ENCODE peak calls at places on chromosomes 5 and 9, in seven cellular contexts. One of them, this sample, is unnamed.

GRCh38 chr5:132222649-132223038 is 5.0 kb downstream of the P4HA2 start:
- DNase-seq in PC-9: no peak
- DNase-seq in uterus: peak
- DNase-seq in left ventricle myocardium inferior: no peak
- DNase-seq in CD8-positive, alpha-beta T cell: no peak
- DNase-seq in dorsolateral prefrontal cortex: no peak
- DNase-seq in breast epithelium: no peak
- DNase-seq in this sample: no peak

GRCh38 chr9:99357575-99357974 is 135.5 kb downstream of the SEC61B start:
- DNase-seq in uterus: no peak
- DNase-seq in CD8-positive, alpha-beta T cell: no peak
- DNase-seq in dorsolateral prefrontal cortex: no peak
- DNase-seq in left ventricle myocardium inferior: peak
- DNase-seq in PC-9: no peak
- DNase-seq in breast epithelium: no peak
- DNase-seq in this sample: peak

GRCh38 chr9:14383296-14383695 is 69.4 kb upstream of the NFIB start:
- DNase-seq in dorsolateral prefrontal cortex: no peak
- DNase-seq in PC-9: no peak
- DNase-seq in uterus: no peak
- DNase-seq in CD8-positive, alpha-beta T cell: no peak
- DNase-seq in left ventricle myocardium inferior: no peak
- DNase-seq in breast epithelium: no peak
- DNase-seq in this sample: no peak

GRCh38 chr5:154309805-154310204 is 119.3 kb downstream of the GALNT10 start:
- DNase-seq in left ventricle myocardium inferior: no peak
- DNase-seq in CD8-positive, alpha-beta T cell: no peak
- DNase-seq in PC-9: peak
- DNase-seq in breast epithelium: no peak
- DNase-seq in dorsolateral prefrontal cortex: no peak
- DNase-seq in uterus: no peak
- DNase-seq in this sample: no peak

GRCh38 chr5:54844905-54845566 is 140.4 kb downstream of the ESM1 start:
- DNase-seq in CD8-positive, alpha-beta T cell: no peak
- DNase-seq in uterus: no peak
- DNase-seq in breast epithelium: no peak
- DNase-seq in dorsolateral prefrontal cortex: no peak
- DNase-seq in PC-9: peak
- DNase-seq in left ventricle myocardium inferior: no peak
- DNase-seq in this sample: peak

GRCh38 chr5:42680035-42680434 is 76.6 kb upstream of the CCDC152 start:
- DNase-seq in uterus: no peak
- DNase-seq in breast epithelium: no peak
- DNase-seq in CD8-positive, alpha-beta T cell: no peak
- DNase-seq in dorsolateral prefrontal cortex: no peak
- DNase-seq in left ventricle myocardium inferior: no peak
- DNase-seq in PC-9: peak
- DNase-seq in this sample: no peak

GRCh38 chr9:137674307-137675305 is 55.8 kb downstream of the EHMT1 start:
- DNase-seq in breast epithelium: no peak
- DNase-seq in CD8-positive, alpha-beta T cell: no peak
- DNase-seq in left ventricle myocardium inferior: no peak
- DNase-seq in PC-9: no peak
- DNase-seq in uterus: no peak
- DNase-seq in dorsolateral prefrontal cortex: no peak
- DNase-seq in this sample: no peak

GRCh38 chr9:127633216-127633615 is 21.1 kb downstream of the STXBP1 start:
- DNase-seq in dorsolateral prefrontal cortex: no peak
- DNase-seq in left ventricle myocardium inferior: no peak
- DNase-seq in PC-9: no peak
- DNase-seq in CD8-positive, alpha-beta T cell: no peak
- DNase-seq in uterus: no peak
- DNase-seq in breast epithelium: no peak
- DNase-seq in this sample: no peak

GRCh38 chr5:126535856-126536545 is 59.0 kb downstream of the ALDH7A1 start:
- DNase-seq in left ventricle myocardium inferior: no peak
- DNase-seq in dorsolateral prefrontal cortex: no peak
- DNase-seq in breast epithelium: no peak
- DNase-seq in PC-9: no peak
- DNase-seq in uterus: no peak
- DNase-seq in CD8-positive, alpha-beta T cell: no peak
- DNase-seq in this sample: no peak

GRCh38 chr9:127904888-127905728 is 5.7 kb upstream of the ST6GALNAC6 start:
- DNase-seq in dorsolateral prefrontal cortex: no peak
- DNase-seq in uterus: no peak
- DNase-seq in PC-9: no peak
- DNase-seq in CD8-positive, alpha-beta T cell: peak
- DNase-seq in left ventricle myocardium inferior: no peak
- DNase-seq in breast epithelium: no peak
- DNase-seq in this sample: no peak

GRCh38 chr9:2173861-2174260 is 158.7 kb downstream of the SMARCA2 start:
- DNase-seq in CD8-positive, alpha-beta T cell: no peak
- DNase-seq in breast epithelium: no peak
- DNase-seq in uterus: no peak
- DNase-seq in dorsolateral prefrontal cortex: no peak
- DNase-seq in PC-9: no peak
- DNase-seq in left ventricle myocardium inferior: no peak
- DNase-seq in this sample: no peak

GRCh38 chr5:64183956-64184355 is 18.3 kb downstream of the RNF180 start:
- DNase-seq in CD8-positive, alpha-beta T cell: no peak
- DNase-seq in left ventricle myocardium inferior: no peak
- DNase-seq in uterus: no peak
- DNase-seq in breast epithelium: no peak
- DNase-seq in dorsolateral prefrontal cortex: no peak
- DNase-seq in PC-9: no peak
- DNase-seq in this sample: no peak

GRCh38 chr5:167684251-167684650 is 607.2 kb upstream of the WWC1 start:
- DNase-seq in PC-9: no peak
- DNase-seq in uterus: no peak
- DNase-seq in breast epithelium: no peak
- DNase-seq in dorsolateral prefrontal cortex: no peak
- DNase-seq in CD8-positive, alpha-beta T cell: no peak
- DNase-seq in left ventricle myocardium inferior: no peak
- DNase-seq in this sample: no peak

GRCh38 chr5:92907914-92908606 is 673.0 kb downstream of the NR2F1-AS1 start:
- DNase-seq in uterus: no peak
- DNase-seq in PC-9: no peak
- DNase-seq in left ventricle myocardium inferior: no peak
- DNase-seq in CD8-positive, alpha-beta T cell: no peak
- DNase-seq in breast epithelium: no peak
- DNase-seq in dorsolateral prefrontal cortex: no peak
- DNase-seq in this sample: no peak

GRCh38 chr5:43367453-43367852 is 44.7 kb downstream of the CCL28 start:
- DNase-seq in CD8-positive, alpha-beta T cell: no peak
- DNase-seq in PC-9: no peak
- DNase-seq in left ventricle myocardium inferior: no peak
- DNase-seq in breast epithelium: no peak
- DNase-seq in uterus: no peak
- DNase-seq in dorsolateral prefrontal cortex: no peak
- DNase-seq in this sample: peak

GRCh38 chr9:137070201-137070905 is at the start of gene SAPCD2:
- DNase-seq in uterus: peak
- DNase-seq in left ventricle myocardium inferior: peak
- DNase-seq in breast epithelium: peak
- DNase-seq in dorsolateral prefrontal cortex: peak
- DNase-seq in PC-9: peak
- DNase-seq in CD8-positive, alpha-beta T cell: peak
- DNase-seq in this sample: peak

GRCh38 chr5:127746756-127747155 is 43.6 kb downstream of the CCDC192 start:
- DNase-seq in left ventricle myocardium inferior: no peak
- DNase-seq in CD8-positive, alpha-beta T cell: no peak
- DNase-seq in uterus: no peak
- DNase-seq in PC-9: peak
- DNase-seq in dorsolateral prefrontal cortex: no peak
- DNase-seq in breast epithelium: no peak
- DNase-seq in this sample: peak

GRCh38 chr9:86971742-86972141 is 24.4 kb upstream of the GAS1 start:
- DNase-seq in breast epithelium: no peak
- DNase-seq in left ventricle myocardium inferior: no peak
- DNase-seq in uterus: no peak
- DNase-seq in PC-9: no peak
- DNase-seq in dorsolateral prefrontal cortex: no peak
- DNase-seq in CD8-positive, alpha-beta T cell: no peak
- DNase-seq in this sample: no peak

GRCh38 chr5:39387293-39387692 is 23.0 kb upstream of the C9 start:
- DNase-seq in left ventricle myocardium inferior: no peak
- DNase-seq in CD8-positive, alpha-beta T cell: no peak
- DNase-seq in PC-9: peak
- DNase-seq in dorsolateral prefrontal cortex: no peak
- DNase-seq in uterus: no peak
- DNase-seq in breast epithelium: no peak
- DNase-seq in this sample: no peak

DNA sequence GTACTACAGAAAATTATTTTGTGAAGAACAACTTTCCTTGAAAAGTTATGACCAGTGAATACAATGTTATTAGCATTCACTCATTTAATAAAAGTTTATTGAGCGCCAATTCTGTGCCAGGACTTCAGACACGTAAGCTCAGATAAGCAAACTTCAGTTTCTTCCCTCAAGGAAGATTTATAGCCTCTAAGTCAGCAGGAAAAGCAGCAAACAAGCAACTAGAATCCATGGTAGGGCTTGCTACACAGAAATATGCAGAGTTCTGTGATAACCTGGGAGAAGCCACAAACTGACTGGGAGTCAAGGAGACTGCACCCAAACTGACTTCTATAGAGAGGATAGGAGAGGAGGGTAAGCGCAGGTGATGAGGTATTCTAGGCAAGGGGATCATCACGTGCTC is 1.4 kb upstream of the OGN start:
- DNase-seq in breast epithelium: no peak
- DNase-seq in uterus: no peak
- DNase-seq in left ventricle myocardium inferior: no peak
- DNase-seq in PC-9: no peak
- DNase-seq in dorsolateral prefrontal cortex: no peak
- DNase-seq in CD8-positive, alpha-beta T cell: no peak
- DNase-seq in this sample: peak
- H3K27ac ChIP-seq in breast epithelium: peak
- H3K27ac ChIP-seq in uterus: peak
- H3K27ac ChIP-seq in left ventricle myocardium inferior: peak
- H3K27ac ChIP-seq in PC-9: no peak
- H3K27ac ChIP-seq in dorsolateral prefrontal cortex: no peak
- H3K27ac ChIP-seq in CD8-positive, alpha-beta T cell: no peak
- H3K27ac ChIP-seq in this sample: peak

GRCh38 chr5:176412517-176413254 is 3.7 kb downstream of the CLTB start:
- DNase-seq in PC-9: peak
- DNase-seq in dorsolateral prefrontal cortex: no peak
- DNase-seq in uterus: no peak
- DNase-seq in CD8-positive, alpha-beta T cell: no peak
- DNase-seq in left ventricle myocardium inferior: no peak
- DNase-seq in breast epithelium: peak
- DNase-seq in this sample: no peak
- H3K27ac ChIP-seq in PC-9: no peak
- H3K27ac ChIP-seq in dorsolateral prefrontal cortex: no peak
- H3K27ac ChIP-seq in uterus: no peak
- H3K27ac ChIP-seq in CD8-positive, alpha-beta T cell: no peak
- H3K27ac ChIP-seq in left ventricle myocardium inferior: peak
- H3K27ac ChIP-seq in breast epithelium: no peak
- H3K27ac ChIP-seq in this sample: no peak

GRCh38 chr9:35635730-35636129 is 15.0 kb downstream of the SIT1 start:
- DNase-seq in breast epithelium: no peak
- DNase-seq in dorsolateral prefrontal cortex: no peak
- DNase-seq in left ventricle myocardium inferior: no peak
- DNase-seq in uterus: no peak
- DNase-seq in PC-9: no peak
- DNase-seq in CD8-positive, alpha-beta T cell: no peak
- DNase-seq in this sample: no peak

GRCh38 chr9:35636135-35636876 is 14.4 kb downstream of the SIT1 start:
- DNase-seq in PC-9: no peak
- DNase-seq in uterus: no peak
- DNase-seq in breast epithelium: no peak
- DNase-seq in dorsolateral prefrontal cortex: no peak
- DNase-seq in CD8-positive, alpha-beta T cell: no peak
- DNase-seq in left ventricle myocardium inferior: no peak
- DNase-seq in this sample: no peak
- H3K27ac ChIP-seq in PC-9: no peak
- H3K27ac ChIP-seq in uterus: no peak
- H3K27ac ChIP-seq in breast epithelium: no peak
- H3K27ac ChIP-seq in dorsolateral prefrontal cortex: no peak
- H3K27ac ChIP-seq in CD8-positive, alpha-beta T cell: no peak
- H3K27ac ChIP-seq in left ventricle myocardium inferior: peak
- H3K27ac ChIP-seq in this sample: no peak

GRCh38 chr5:61301820-61302563 is 30.1 kb upstream of the ZSWIM6 start:
- DNase-seq in breast epithelium: peak
- DNase-seq in PC-9: peak
- DNase-seq in left ventricle myocardium inferior: peak
- DNase-seq in CD8-positive, alpha-beta T cell: no peak
- DNase-seq in uterus: no peak
- DNase-seq in dorsolateral prefrontal cortex: peak
- DNase-seq in this sample: peak

GRCh38 chr5:61303348-61303747 is 28.7 kb upstream of the ZSWIM6 start:
- DNase-seq in dorsolateral prefrontal cortex: no peak
- DNase-seq in left ventricle myocardium inferior: no peak
- DNase-seq in breast epithelium: no peak
- DNase-seq in CD8-positive, alpha-beta T cell: no peak
- DNase-seq in PC-9: no peak
- DNase-seq in uterus: no peak
- DNase-seq in this sample: no peak

GRCh38 chr5:61306531-61307195 is 25.4 kb upstream of the ZSWIM6 start:
- DNase-seq in uterus: no peak
- DNase-seq in dorsolateral prefrontal cortex: no peak
- DNase-seq in PC-9: peak
- DNase-seq in left ventricle myocardium inferior: no peak
- DNase-seq in breast epithelium: no peak
- DNase-seq in CD8-positive, alpha-beta T cell: no peak
- DNase-seq in this sample: no peak

GRCh38 chr5:61307196-61307590 is 24.9 kb upstream of the ZSWIM6 start:
- DNase-seq in dorsolateral prefrontal cortex: no peak
- DNase-seq in PC-9: no peak
- DNase-seq in uterus: no peak
- DNase-seq in CD8-positive, alpha-beta T cell: no peak
- DNase-seq in breast epithelium: no peak
- DNase-seq in left ventricle myocardium inferior: no peak
- DNase-seq in this sample: no peak

GRCh38 chr5:61304611-61305369 is 27.3 kb upstream of the ZSWIM6 start:
- DNase-seq in CD8-positive, alpha-beta T cell: no peak
- DNase-seq in uterus: no peak
- DNase-seq in left ventricle myocardium inferior: peak
- DNase-seq in breast epithelium: no peak
- DNase-seq in PC-9: peak
- DNase-seq in dorsolateral prefrontal cortex: no peak
- DNase-seq in this sample: peak
- H3K27ac ChIP-seq in CD8-positive, alpha-beta T cell: no peak
- H3K27ac ChIP-seq in uterus: no peak
- H3K27ac ChIP-seq in left ventricle myocardium inferior: no peak
- H3K27ac ChIP-seq in breast epithelium: no peak
- H3K27ac ChIP-seq in PC-9: peak
- H3K27ac ChIP-seq in dorsolateral prefrontal cortex: no peak
- H3K27ac ChIP-seq in this sample: no peak

GRCh38 chr9:28887188-28887884 is 1314.1 kb upstream of the C9orf72 start:
- DNase-seq in left ventricle myocardium inferior: no peak
- DNase-seq in uterus: no peak
- DNase-seq in CD8-positive, alpha-beta T cell: no peak
- DNase-seq in dorsolateral prefrontal cortex: no peak
- DNase-seq in PC-9: no peak
- DNase-seq in breast epithelium: no peak
- DNase-seq in this sample: no peak

GRCh38 chr9:28882528-28882927 is 1309.2 kb upstream of the C9orf72 start:
- DNase-seq in breast epithelium: no peak
- DNase-seq in left ventricle myocardium inferior: no peak
- DNase-seq in uterus: no peak
- DNase-seq in dorsolateral prefrontal cortex: no peak
- DNase-seq in PC-9: no peak
- DNase-seq in CD8-positive, alpha-beta T cell: no peak
- DNase-seq in this sample: no peak

GRCh38 chr9:28883209-28883608 is 1309.9 kb upstream of the C9orf72 start:
- DNase-seq in dorsolateral prefrontal cortex: no peak
- DNase-seq in left ventricle myocardium inferior: no peak
- DNase-seq in CD8-positive, alpha-beta T cell: no peak
- DNase-seq in breast epithelium: no peak
- DNase-seq in PC-9: no peak
- DNase-seq in uterus: no peak
- DNase-seq in this sample: no peak
- H3K27ac ChIP-seq in dorsolateral prefrontal cortex: no peak
- H3K27ac ChIP-seq in left ventricle myocardium inferior: no peak
- H3K27ac ChIP-seq in CD8-positive, alpha-beta T cell: no peak
- H3K27ac ChIP-seq in breast epithelium: no peak
- H3K27ac ChIP-seq in PC-9: no peak
- H3K27ac ChIP-seq in uterus: no peak
- H3K27ac ChIP-seq in this sample: no peak